ENCODE peak calls at places on chromosomes 6 and 20, in seven cellular contexts. F is naive thymus-derived CD8-positive, alpha-beta T cell; Q is amygdala; X is stimulated activated naive CD8-positive, alpha-beta T cell treated with anti-CD3 and anti-CD28 coated beads, Interleukin-15, Interleukin-2, amounts not matched to agents 100 U/mL and 50 U/mL, for 24 hours; T is fibroblast of the aortic adventitia; E is amniotic stem cell; L is stimulated activated CD8-positive, alpha-beta memory T cell treated with anti-CD3 and anti-CD28 coated beads, Interleukin-7, amount 100 ng/mL, for 1 hour. A is an unnamed sample.

GRCh38 chr6:30591008-30591407 is 19.8 kb downstream of the ABCF1 start:
- DNase-seq in F (no peak), L (no peak), E (no peak), X (no peak), T (peak), Q (no peak), A (peak)

GRCh38 chr20:51687071-51687470 is 81.1 kb downstream of the ATP9A start:
- DNase-seq in L (no peak), T (peak), E (no peak), F (no peak), Q (no peak), X (no peak), A (peak)

GRCh38 chr6:27295301-27296079 is 16.6 kb downstream of the POM121L2 start:
- DNase-seq in F (no peak), X (no peak), L (no peak), E (peak), Q (no peak), T (peak), A (peak)

GRCh38 chr20:10671221-10671849 is 2.5 kb downstream of the JAG1 start:
- DNase-seq in L (no peak), Q (peak), F (no peak), X (peak), T (peak), E (peak), A (peak)

GRCh38 chr6:41785254-41785653 is 2.2 kb upstream of the TOMM6 start:
- DNase-seq in F (no peak), L (no peak), X (no peak), T (no peak), E (no peak), Q (no peak), A (no peak)

GRCh38 chr20:16066571-16066970 is 506.7 kb downstream of the KIF16B start:
- DNase-seq in T (no peak), E (no peak), F (no peak), L (no peak), Q (no peak), X (no peak), A (no peak)

GRCh38 chr6:120994573-120994967 is 339.7 kb downstream of the TBC1D32 start:
- DNase-seq in F (no peak), X (no peak), L (no peak), E (no peak), Q (no peak), T (no peak), A (peak)

GRCh38 chr6:56693246-56693607 is 50.5 kb upstream of the DST start:
- DNase-seq in T (peak), E (no peak), F (no peak), L (no peak), X (no peak), Q (no peak), A (peak)

GRCh38 chr20:63794614-63795013 is 36.5 kb downstream of the ZBTB46 start:
- DNase-seq in X (no peak), T (no peak), F (no peak), L (no peak), Q (no peak), E (no peak), A (no peak)

GRCh38 chr6:3987072-3987471 is 91.9 kb downstream of the FAM217A start:
- DNase-seq in F (no peak), Q (no peak), E (no peak), X (no peak), L (no peak), T (no peak), A (peak)

GRCh38 chr6:149861603-149862423 is 2.3 kb downstream of the LRP11 start:
- DNase-seq in E (no peak), T (no peak), F (no peak), X (no peak), Q (no peak), L (no peak), A (no peak)

GRCh38 chr20:47561175-47561574 is 59.5 kb downstream of the NCOA3 start:
- DNase-seq in F (no peak), L (no peak), Q (no peak), T (peak), X (no peak), E (no peak), A (peak)

GRCh38 chr6:112149719-112150263 is 62.4 kb downstream of the FAM229B start:
- DNase-seq in T (peak), F (no peak), L (no peak), E (peak), X (no peak), Q (no peak), A (peak)

GRCh38 chr20:5612476-5613291 is 137.5 kb upstream of the SHLD1 start:
- DNase-seq in E (peak), Q (no peak), F (no peak), T (peak), L (no peak), X (no peak), A (peak)

GRCh38 chr6:121657972-121658371 is 222.5 kb downstream of the GJA1 start:
- DNase-seq in E (no peak), Q (no peak), T (no peak), X (no peak), L (no peak), F (no peak), A (no peak)

GRCh38 chr6:52361945-52362442 is at the start of gene PAQR8:
- DNase-seq in E (no peak), L (peak), T (no peak), Q (peak), F (peak), X (peak), A (peak)

GRCh38 chr6:148885154-148885870 is 138.5 kb downstream of the UST start:
- DNase-seq in L (no peak), F (no peak), Q (no peak), E (peak), T (peak), X (no peak), A (peak)

GRCh38 chr20:63519765-63520593 is 586 bp upstream of the PPDPF start:
- DNase-seq in X (peak), F (peak), Q (no peak), L (peak), T (no peak), E (no peak), A (no peak)

GRCh38 chr20:58112017-58112781 is 116.3 kb downstream of the ANKRD60 start:
- DNase-seq in L (no peak), E (peak), F (no peak), T (peak), X (no peak), Q (no peak), A (peak)

GRCh38 chr20:18904624-18905023 is 91.0 kb downstream of the SCP2D1 start:
- DNase-seq in Q (no peak), F (no peak), T (no peak), X (no peak), L (no peak), E (no peak), A (no peak)

GRCh38 chr6:10266061-10266460 is 148.8 kb downstream of the TFAP2A start:
- DNase-seq in X (no peak), F (no peak), L (no peak), T (no peak), Q (no peak), E (no peak), A (no peak)

GRCh38 chr6:161001421-161001820 is 9.9 kb downstream of the MAP3K4 start:
- DNase-seq in E (no peak), L (no peak), Q (no peak), T (no peak), F (no peak), X (no peak), A (peak)

GRCh38 chr6:38806271-38806670 is 91.2 kb downstream of the DNAH8 start:
- DNase-seq in L (no peak), F (no peak), X (no peak), Q (no peak), E (no peak), T (no peak), A (no peak)

GRCh38 chr6:161023316-161023715 is 31.7 kb downstream of the MAP3K4 start:
- DNase-seq in E (no peak), Q (no peak), T (no peak), L (no peak), X (no peak), F (no peak), A (no peak)

GRCh38 chr6:117449549-117450439 is 24.1 kb upstream of the ROS1 start:
- DNase-seq in L (peak), F (peak), X (peak), E (peak), Q (no peak), T (peak), A (peak)

GRCh38 chr6:160279850-160280249 is 21.2 kb upstream of the SLC22A2 start:
- DNase-seq in T (no peak), Q (no peak), L (no peak), X (no peak), E (no peak), F (no peak), A (peak)

GRCh38 chr20:31967830-31968249 is at the start of gene XKR7:
- DNase-seq in L (no peak), T (no peak), X (peak), Q (no peak), F (peak), E (no peak), A (no peak)

GRCh38 chr20:21505161-21505809 is 8.6 kb downstream of the NKX2-2 start:
- DNase-seq in Q (peak), L (peak), F (peak), E (no peak), X (peak), T (peak), A (peak)

GRCh38 chr6:34809914-34810882 is 18.3 kb downstream of the BLTP3A start:
- DNase-seq in T (no peak), F (no peak), X (no peak), L (no peak), Q (no peak), E (no peak), A (no peak)

GRCh38 chr20:10877345-10877744 is 203.5 kb upstream of the JAG1 start:
- DNase-seq in Q (no peak), T (peak), L (no peak), E (no peak), X (no peak), F (no peak), A (no peak)

GRCh38 chr6:156820089-156820798 is 43.1 kb downstream of the ARID1B start:
- DNase-seq in F (no peak), E (no peak), Q (no peak), L (no peak), T (no peak), X (no peak), A (no peak)

GRCh38 chr6:12036766-12037165 is 24.7 kb downstream of the HIVEP1 start:
- DNase-seq in L (no peak), Q (no peak), X (no peak), T (no peak), F (no peak), E (no peak), A (no peak)

GRCh38 chr6:163620670-163621330 is 206.3 kb downstream of the QKI start:
- DNase-seq in F (no peak), Q (no peak), E (no peak), L (no peak), T (no peak), X (no peak), A (no peak)

GRCh38 chr6:115613488-115613887 is 447.2 kb downstream of the FRK start:
- DNase-seq in T (peak), F (no peak), X (no peak), Q (no peak), L (no peak), E (peak), A (peak)

GRCh38 chr6:107822154-107823046 is 1.7 kb downstream of the SCML4 start:
- DNase-seq in L (no peak), T (no peak), F (peak), E (no peak), X (peak), Q (no peak), A (no peak)

GRCh38 chr6:116450769-116451740 is 10.1 kb upstream of the CALHM6 start:
- DNase-seq in Q (no peak), X (peak), E (no peak), L (no peak), T (no peak), F (no peak), A (no peak)

GRCh38 chr20:2610941-2611720 is 41.3 kb upstream of the NOP56 start:
- DNase-seq in E (no peak), F (no peak), X (no peak), L (no peak), T (no peak), Q (no peak), A (no peak)

A was measured in cardiac fibroblast.